ENCODE peak calls at places on chromosomes 13 and 19, in ten cellular contexts. Z is ascending aorta; H is H1; P is AG04450; V is vagina; W is CD8-positive, alpha-beta memory T cell; S is thoracic aorta; J is left ventricle myocardium inferior; F is spleen; N is CD8-positive, alpha-beta T cell. A is an unnamed sample.

GRCh38 chr19:42468273-42468796 is 25.6 kb upstream of the CXCL17 start:
- DNase-seq in N (no peak), H (no peak), V (no peak), S (no peak), P (peak; percentile 2), W (no peak), Z (no peak), F (no peak), J (no peak), A (no peak)

GRCh38 chr13:100594731-100595130 is 6.1 kb upstream of the GGACT start:
- DNase-seq in Z (no peak), J (no peak), F (no peak), H (no peak), S (no peak), W (no peak), V (no peak), N (no peak), P (no peak), A (no peak)

GRCh38 chr19:18023596-18024212 is 15.7 kb downstream of the ARRDC2 start:
- DNase-seq in V (no peak), S (no peak), H (no peak), F (peak; percentile 95), P (no peak), W (peak; percentile 40), Z (peak; percentile 90), N (peak; percentile 48), J (peak; percentile 92), A (peak; percentile 87)

GRCh38 chr13:46377554-46377953 is 9.5 kb downstream of the RUBCNL start:
- DNase-seq in Z (no peak), V (no peak), J (no peak), W (no peak), P (no peak), F (no peak), H (no peak), S (no peak), N (no peak), A (no peak)

GRCh38 chr13:107743523-107743922 is 471.8 kb downstream of the LIG4 start:
- DNase-seq in W (no peak), V (no peak), S (no peak), F (no peak), N (no peak), H (no peak), J (no peak), P (peak; percentile 6), Z (no peak), A (no peak)

GRCh38 chr13:34156841-34157365 is 339.0 kb downstream of the RFC3 start:
- DNase-seq in H (peak; percentile 27), F (peak; percentile 67), Z (peak; percentile 92), V (no peak), N (no peak), W (no peak), J (peak; percentile 22), S (peak; percentile 66), P (peak; percentile 72), A (no peak)

GRCh38 chr19:45395524-45396388 is 9.1 kb downstream of the PPP1R13L start:
- DNase-seq in W (no peak), P (no peak), J (no peak), Z (no peak), H (no peak), N (no peak), S (no peak), F (no peak), V (no peak), A (no peak)

GRCh38 chr13:50085063-50085462 is 69.8 kb downstream of the KCNRG start:
- DNase-seq in F (no peak), J (no peak), P (no peak), N (no peak), W (no peak), S (no peak), Z (no peak), V (no peak), H (no peak), A (peak; percentile 24)

GRCh38 chr13:98563071-98563470 is 13.8 kb downstream of the STK24 start:
- DNase-seq in P (no peak), F (no peak), S (no peak), J (no peak), V (no peak), W (no peak), N (no peak), Z (no peak), H (no peak), A (peak; percentile 60)

GRCh38 chr13:93620366-93620765 is 393.8 kb downstream of the GPC6 start:
- DNase-seq in H (no peak), J (no peak), W (no peak), Z (no peak), F (no peak), V (no peak), S (no peak), P (no peak), N (no peak), A (no peak)

GRCh38 chr13:107211073-107211472 is 643.1 kb upstream of the ARGLU1 start:
- DNase-seq in N (no peak), Z (peak; percentile 78), W (no peak), S (peak; percentile 22), F (no peak), P (peak; percentile 88), J (peak; percentile 58), V (no peak), H (peak; percentile 27), A (no peak)

GRCh38 chr19:1382250-1382649 is 1.5 kb upstream of the NDUFS7 start:
- DNase-seq in Z (no peak), N (no peak), V (no peak), W (no peak), H (no peak), S (no peak), F (no peak), J (no peak), P (no peak), A (no peak)

GRCh38 chr19:46719629-46720515 is 3.0 kb upstream of the PRKD2 start:
- DNase-seq in N (no peak), H (no peak), Z (no peak), J (no peak), P (no peak), F (peak; percentile 78), S (no peak), W (no peak), V (no peak), A (no peak)

GRCh38 chr13:86758116-86758515 is 913.1 kb upstream of the SLITRK5 start:
- DNase-seq in V (no peak), N (no peak), S (no peak), Z (no peak), W (no peak), F (peak; percentile 15), J (no peak), H (no peak), P (no peak), A (no peak)

DNA sequence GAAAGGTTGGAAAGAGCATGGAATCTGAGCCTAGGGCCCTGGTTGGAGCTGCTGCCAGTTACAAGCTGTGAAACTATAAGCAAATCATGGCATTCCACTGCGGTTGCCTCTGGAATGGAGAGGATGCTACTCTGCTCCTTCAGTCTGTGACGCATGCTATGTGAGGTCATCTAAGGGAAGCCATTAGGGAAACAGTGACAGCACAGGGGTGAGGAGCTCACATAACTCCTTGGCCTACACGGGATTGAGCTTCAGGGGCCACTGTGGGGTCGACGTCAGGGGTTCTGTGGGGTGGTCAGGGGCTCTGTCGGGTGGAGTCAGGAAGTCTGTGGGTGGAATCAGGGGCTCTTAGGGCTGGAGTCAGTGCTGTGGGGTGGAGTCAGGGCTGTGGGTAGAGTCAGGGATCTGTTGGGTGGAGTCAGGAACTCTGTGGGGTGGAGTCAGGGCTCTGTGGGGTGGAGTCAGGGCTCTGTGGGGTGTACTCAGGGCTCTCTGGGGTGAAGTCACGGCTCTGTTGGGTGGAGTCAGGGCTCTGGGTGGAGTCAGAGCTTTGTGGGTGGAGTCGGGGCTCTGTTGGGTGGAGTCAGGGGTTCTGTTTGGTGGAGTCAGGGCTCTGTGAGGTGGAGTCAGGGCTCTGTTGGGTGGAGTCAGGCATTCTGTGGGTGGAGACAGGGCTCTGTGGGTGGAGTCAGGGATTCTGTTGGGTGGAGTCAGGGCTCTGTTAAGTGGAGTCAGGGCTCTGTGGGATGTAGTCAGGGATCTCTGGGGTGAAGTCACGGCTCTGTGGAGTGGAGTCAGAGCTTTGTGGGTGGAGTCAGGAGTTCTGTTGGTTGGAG is 35.8 kb upstream of the MEDAG start:
- DNase-seq in S (peak; percentile 54), W (no peak), J (peak; percentile 64), N (no peak), F (no peak), H (no peak), Z (peak; percentile 92), P (peak; percentile 99), V (peak; percentile 93), A (no peak)
- H3K27ac ChIP-seq in S (peak overlapping the region; percentile 93), W (no peak overlapping the region), J (peak overlapping the region; percentile 73), N (no peak overlapping the region), F (no peak overlapping the region), H (no peak overlapping the region), Z (peak overlapping the region; percentile 88), P (peak overlapping the region; percentile 100), V (peak overlapping the region; percentile 88), A (no peak overlapping the region)

GRCh38 chr19:15529774-15530372 is 21.5 kb downstream of the CYP4F22 start:
- DNase-seq in P (no peak), N (no peak), S (no peak), J (no peak), W (no peak), F (no peak), V (no peak), H (no peak), Z (no peak), A (no peak)
- H3K9me3 ChIP-seq in P (no peaks in the 10 kb centered on the region), N (no peaks in the 10 kb centered on the region), S (no peaks in the 10 kb centered on the region), J (no peaks in the 10 kb centered on the region), W (no peaks in the 10 kb centered on the region), F (no peaks in the 10 kb centered on the region), V (no peaks in the 10 kb centered on the region), H (peaks cover 86% of the 10 kb centered on the region), Z (no peaks in the 10 kb centered on the region), A (no peaks in the 10 kb centered on the region)

GRCh38 chr19:14494910-14495677 is 833 bp downstream of the GIPC1 start:
- DNase-seq in Z (no peak), P (no peak), W (no peak), N (no peak), V (no peak), F (no peak), S (no peak), J (no peak), H (no peak), A (no peak)

GRCh38 chr19:14496029-14496848 is at the start of gene GIPC1:
- DNase-seq in Z (peak; percentile 97), J (peak; percentile 96), S (peak; percentile 82), W (peak; percentile 80), V (no peak), N (peak; percentile 70), F (peak; percentile 93), H (peak; percentile 97), P (peak; percentile 98), A (peak; percentile 83)

GRCh38 chr19:14492756-14493337 is 3.1 kb downstream of the GIPC1 start:
- DNase-seq in W (no peak), S (no peak), H (no peak), P (no peak), N (no peak), V (no peak), Z (no peak), F (no peak), J (no peak), A (peak; percentile 22)

GRCh38 chr19:14495678-14496028 is 274 bp downstream of the GIPC1 start:
- DNase-seq in F (no peak), P (no peak), Z (no peak), W (no peak), S (no peak), N (no peak), V (no peak), J (no peak), H (no peak), A (no peak)

GRCh38 chr19:14494451-14494850 is 1.5 kb downstream of the GIPC1 start:
- DNase-seq in W (no peak), P (no peak), S (no peak), V (no peak), J (no peak), N (no peak), F (no peak), H (no peak), Z (no peak), A (no peak)
- H3K27ac ChIP-seq in W (no peak overlapping the region), P (no peak overlapping the region), S (no peak overlapping the region), V (peak overlapping the region; percentile 77), J (no peak overlapping the region), N (no peak overlapping the region), F (peak overlapping the region; percentile 83), H (no peak overlapping the region), Z (no peak overlapping the region), A (peak overlapping the region; percentile 63)

GRCh38 chr19:22623841-22624221 is 10.3 kb upstream of the ZNF492 start:
- DNase-seq in J (no peak), Z (no peak), F (peak; percentile 67), S (no peak), V (no peak), N (no peak), H (no peak), P (no peak), W (no peak), A (no peak)
- H3K9me3 ChIP-seq in J (no peaks in the 10 kb centered on the region), Z (no peaks in the 10 kb centered on the region), F (peaks cover 49% of the 10 kb centered on the region), S (no peaks in the 10 kb centered on the region), V (no peaks in the 10 kb centered on the region), N (no peaks in the 10 kb centered on the region), H (peaks cover 86% of the 10 kb centered on the region), P (peaks cover 58% of the 10 kb centered on the region), W (no peaks in the 10 kb centered on the region), A (no peaks in the 10 kb centered on the region)